ENCODE peak calls at places on chromosomes 6 and 20, in nine cellular contexts. H is mucosa of gallbladder; C is caudate nucleus; Y is hippocampal formation; B is AG09309; P is stimulated activated naive CD8-positive, alpha-beta T cell treated with anti-CD3 and anti-CD28 coated beads, Interleukin-15, Interleukin-2, amounts not matched to agents 100 U/mL and 50 U/mL, for 24 hours; J is epithelial cell of proximal tubule; F is heart right ventricle; Q is T1000. W is an unnamed sample.

GRCh38 chr6:154403803-154404202 is 47.2 kb upstream of the IPCEF1 start:
- DNase-seq in H (no peak), C (no peak), Y (no peak), B (peak), P (no peak), J (no peak), F (no peak), Q (no peak), W (no peak)

GRCh38 chr6:34011298-34011697 is 134.6 kb downstream of the GRM4 start:
- DNase-seq in H (no peak), C (no peak), Y (no peak), B (no peak), P (no peak), J (no peak), F (no peak), Q (no peak), W (no peak)

GRCh38 chr20:58598271-58599015 is 52.6 kb upstream of the STX16 start:
- DNase-seq in H (peak), C (no peak), Y (no peak), B (peak), P (no peak), J (no peak), F (peak), Q (no peak), W (peak)

GRCh38 chr20:59014680-59015389 is 4.4 kb upstream of the TUBB1 start:
- DNase-seq in H (no peak), C (no peak), Y (no peak), B (no peak), P (no peak), J (no peak), F (no peak), Q (no peak), W (no peak)

GRCh38 chr6:72418495-72418894 is 203.4 kb upstream of the KCNQ5 start:
- DNase-seq in H (no peak), C (no peak), Y (no peak), B (peak), P (no peak), J (no peak), F (no peak), Q (peak), W (no peak)

GRCh38 chr6:157267109-157267611 is 56.2 kb downstream of the TMEM242 start:
- DNase-seq in H (no peak), C (no peak), Y (no peak), B (no peak), P (no peak), J (no peak), F (no peak), Q (no peak), W (no peak)

GRCh38 chr6:114280239-114280982 is 62.4 kb downstream of the HS3ST5 start:
- DNase-seq in H (no peak), C (no peak), Y (no peak), B (no peak), P (no peak), J (no peak), F (no peak), Q (no peak), W (no peak)

GRCh38 chr6:130513770-130514169 is 148.0 kb downstream of the TMEM200A start:
- DNase-seq in H (peak), C (no peak), Y (no peak), B (peak), P (peak), J (peak), F (no peak), Q (no peak), W (no peak)

GRCh38 chr20:48832423-48832735 is 4.6 kb upstream of the PREX1 start:
- DNase-seq in H (no peak), C (no peak), Y (no peak), B (no peak), P (no peak), J (no peak), F (no peak), Q (no peak), W (no peak)

GRCh38 chr6:151445482-151445881 is 6.4 kb downstream of the RMND1 start:
- DNase-seq in H (no peak), C (no peak), Y (no peak), B (peak), P (no peak), J (no peak), F (no peak), Q (no peak), W (no peak)

GRCh38 chr6:119079288-119079809 is 885 bp upstream of the FAM184A start:
- DNase-seq in H (no peak), C (no peak), Y (no peak), B (peak), P (no peak), J (no peak), F (no peak), Q (no peak), W (no peak)

GRCh38 chr6:167437888-167438484 is 113.1 kb downstream of the TTLL2 start:
- DNase-seq in H (no peak), C (no peak), Y (no peak), B (no peak), P (no peak), J (no peak), F (no peak), Q (no peak), W (no peak)